ENCODE peak calls at places on chromosome 16, in four cellular contexts. S, A, M and C are unnamed samples.

GRCh38 chr16:27903046-27903655 is 160.4 kb downstream of the GSG1L start:
- DNase-seq in S (no peak), A (no peak), M (no peak), C (no peak)

GRCh38 chr16:49557070-49557446 is 183.5 kb downstream of the C16orf78 start:
- DNase-seq in S (no peak), A (no peak), M (no peak), C (no peak)

GRCh38 chr16:2044541-2044940 is 3.1 kb downstream of the NTHL1 start:
- DNase-seq in S (no peak), A (no peak), M (no peak), C (no peak)

GRCh38 chr16:31876955-31877828 is 3.6 kb downstream of the ZNF267 start:
- DNase-seq in S (no peak), A (peak; percentile 49), M (peak; percentile 7), C (peak; percentile 60)

GRCh38 chr16:69644790-69645189 is 79.0 kb downstream of the NFAT5 start:
- DNase-seq in S (no peak), A (no peak), M (no peak), C (no peak)

GRCh38 chr16:2597560-2597902 is 59.7 kb downstream of the PDPK1 start:
- DNase-seq in S (no peak), A (no peak), M (no peak), C (no peak)

GRCh38 chr16:1142911-1143310 is 10.0 kb upstream of the CACNA1H start:
- DNase-seq in S (no peak), A (no peak), M (no peak), C (no peak)

GRCh38 chr16:65123846-65124513 is 2.1 kb upstream of the CDH11 start:
- DNase-seq in S (no peak), A (no peak), M (no peak), C (no peak)

GRCh38 chr16:61295311-61295710 is 740.9 kb downstream of the CDH8 start:
- DNase-seq in S (no peak), A (no peak), M (no peak), C (no peak)

GRCh38 chr16:28259781-28260150 is 32.6 kb upstream of the SBK1 start:
- DNase-seq in S (no peak), A (no peak), M (no peak), C (no peak)

GRCh38 chr16:69626256-69626655 is 60.5 kb downstream of the NFAT5 start:
- DNase-seq in S (no peak), A (no peak), M (no peak), C (no peak)